ENCODE peak calls at places on chromosomes 6 and 20, in five cellular contexts. X, M, T, U and P are unnamed samples.

GRCh38 chr20:4585104-4585753 is 136.5 kb upstream of the PRND start:
- DNase-seq in X (no peak), M (no peak), T (no peak), U (no peak), P (peak)

GRCh38 chr6:116217069-116217468 is 36.8 kb downstream of the TSPYL4 start:
- DNase-seq in X (no peak), M (no peak), T (no peak), U (no peak), P (no peak)

GRCh38 chr6:44278774-44279697 is 8.8 kb downstream of the TMEM151B start:
- DNase-seq in X (no peak), M (no peak), T (no peak), U (no peak), P (no peak)

GRCh38 chr6:159746759-159747158 is 15.1 kb upstream of the ACAT2 start:
- DNase-seq in X (no peak), M (no peak), T (no peak), U (no peak), P (no peak)

GRCh38 chr6:71621918-71622519 is 264.3 kb upstream of the RIMS1 start:
- DNase-seq in X (no peak), M (no peak), T (no peak), U (no peak), P (no peak)

GRCh38 chr6:32118782-32119628 is 9.0 kb downstream of the ATF6B start:
- DNase-seq in X (peak), M (peak), T (peak), U (peak), P (peak)

GRCh38 chr6:76418657-76419217 is 346.3 kb upstream of the IMPG1 start:
- DNase-seq in X (no peak), M (no peak), T (no peak), U (peak), P (no peak)

GRCh38 chr20:34529742-34530141 is 13.5 kb downstream of the DYNLRB1 start:
- DNase-seq in X (no peak), M (peak), T (peak), U (no peak), P (no peak)

GRCh38 chr6:168870982-168871381 is 382.7 kb downstream of the THBS2 start:
- DNase-seq in X (no peak), M (no peak), T (no peak), U (no peak), P (no peak)

GRCh38 chr6:51049288-51049982 is 230.8 kb downstream of the TFAP2B start:
- DNase-seq in X (no peak), M (no peak), T (no peak), U (no peak), P (no peak)

GRCh38 chr6:10424005-10424404 is 9.1 kb upstream of the TFAP2A start:
- DNase-seq in X (no peak), M (no peak), T (no peak), U (no peak), P (no peak)
- TF ChIP-seq CTCF in X (peak), M (no peak), T (no peak), U (no peak), P (peak)

GRCh38 chr6:28982476-28983266 is 22.4 kb downstream of the ZNF311 start:
- DNase-seq in X (no peak), M (no peak), T (no peak), U (peak), P (peak)
- TF ChIP-seq CTCF in X (peak), M (no peak), T (no peak), U (no peak), P (peak)

GRCh38 chr20:42041000-42041565 is 422.9 kb upstream of the CHD6 start:
- DNase-seq in X (no peak), M (no peak), T (no peak), U (no peak), P (no peak)
- TF ChIP-seq CTCF in X (no peak), M (no peak), T (no peak), U (no peak), P (no peak)

DNA sequence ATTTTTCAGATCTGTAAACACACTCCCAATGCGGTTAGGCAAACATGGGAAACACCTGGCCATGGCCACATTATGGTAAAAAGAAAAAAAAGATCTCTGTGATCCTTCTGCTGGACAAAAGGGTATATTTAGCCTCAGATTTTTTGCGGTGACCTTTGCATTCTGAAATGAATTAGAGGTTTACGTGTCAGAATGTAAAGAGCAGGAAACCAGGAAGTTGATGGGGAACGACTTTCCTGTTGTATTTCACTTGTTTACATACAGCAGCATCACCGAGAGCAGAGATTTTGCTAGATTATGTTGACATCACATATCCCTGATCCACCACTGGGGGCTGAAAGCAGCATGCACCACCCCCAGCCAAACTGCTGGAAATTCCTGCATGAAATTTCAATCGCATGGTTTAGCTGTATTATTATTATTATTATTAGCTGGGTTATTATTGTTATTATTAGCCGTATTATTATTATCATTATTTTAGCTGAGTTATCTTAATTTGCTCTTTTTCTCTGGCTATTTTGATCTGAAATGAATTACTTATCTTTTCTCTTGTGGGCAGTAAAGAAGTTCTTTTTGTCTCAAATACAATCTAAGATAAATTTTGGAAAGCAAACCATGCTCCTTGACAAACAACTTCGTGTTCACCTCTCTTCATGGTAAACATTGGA is 189.4 kb downstream of the ZFP64 start:
- DNase-seq in X (no peak), M (no peak), T (no peak), U (no peak), P (no peak)
- TF ChIP-seq CTCF in X (peak), M (no peak), T (no peak), U (no peak), P (no peak)